ENCODE peak calls at places on chromosomes 16 and 17, in four cellular contexts. F is thoracic aorta, X is stomach, K is left ventricle myocardium inferior. J is an unnamed sample.

GRCh38 chr17:47235506-47235905 is 18.1 kb upstream of the ITGB3 start:
- DNase-seq in F (no peak), X (no peak), K (no peak), J (no peak)

GRCh38 chr16:68417711-68418301 is 30.5 kb downstream of the SMPD3 start:
- DNase-seq in F (no peak), X (peak; percentile 91), K (no peak), J (peak; percentile 74)

GRCh38 chr17:81712468-81713003 is 452 bp downstream of the SLC25A10 start:
- DNase-seq in F (no peak), X (peak; percentile 37), K (no peak), J (peak; percentile 27)

GRCh38 chr17:75876190-75876937 is 2.0 kb downstream of the TRIM47 start:
- DNase-seq in F (no peak), X (peak; percentile 79), K (peak; percentile 51), J (no peak)

GRCh38 chr17:46802831-46803230 is 15.7 kb downstream of the WNT3 start:
- DNase-seq in F (no peak), X (no peak), K (no peak), J (no peak)

GRCh38 chr17:37131064-37131463 is 182.3 kb downstream of the AATF start:
- DNase-seq in F (no peak), X (no peak), K (no peak), J (no peak)

GRCh38 chr16:83098536-83098935 is 471.8 kb downstream of the CDH13 start:
- DNase-seq in F (no peak), X (no peak), K (no peak), J (no peak)

GRCh38 chr17:62206550-62206949 is 141.5 kb upstream of the MED13 start:
- DNase-seq in F (no peak), X (no peak), K (no peak), J (no peak)

GRCh38 chr16:23486480-23486879 is 23.8 kb downstream of the GGA2 start:
- DNase-seq in F (no peak), X (no peak), K (no peak), J (no peak)

GRCh38 chr17:67293251-67294203 is 48.5 kb upstream of the HELZ start:
- DNase-seq in F (no peak), X (peak; percentile 75), K (peak; percentile 61), J (peak; percentile 43)

GRCh38 chr17:2723997-2724782 is 12.6 kb upstream of the CLUH start:
- DNase-seq in F (no peak), X (no peak), K (peak; percentile 48), J (no peak)

GRCh38 chr17:41421617-41422016 is 2.8 kb downstream of the KRT37 start:
- DNase-seq in F (no peak), X (no peak), K (no peak), J (no peak)

GRCh38 chr17:44384281-44384822 is 5.1 kb downstream of the ITGA2B start:
- DNase-seq in F (no peak), X (no peak), K (no peak), J (no peak)

GRCh38 chr17:78748730-78749317 is 33.2 kb downstream of the CYTH1 start:
- DNase-seq in F (no peak), X (peak; percentile 62), K (peak; percentile 50), J (peak; percentile 41)

GRCh38 chr16:62036807-62037135 is 533 bp upstream of the CDH8 start:
- DNase-seq in F (no peak), X (no peak), K (no peak), J (no peak)

GRCh38 chr16:70437582-70438324 is 1.1 kb downstream of the ST3GAL2 start:
- DNase-seq in F (no peak), X (no peak), K (no peak), J (no peak)

GRCh38 chr17:10316986-10317834 is 55.6 kb downstream of the MYH13 start:
- DNase-seq in F (peak; percentile 36), X (peak; percentile 61), K (peak; percentile 75), J (peak; percentile 33)

GRCh38 chr16:71564377-71564967 is 12.4 kb downstream of the TAT start:
- DNase-seq in F (peak; percentile 52), X (no peak), K (no peak), J (no peak)

GRCh38 chr17:19654901-19655300 is 6.3 kb downstream of the ALDH3A2 start:
- DNase-seq in F (no peak), X (no peak), K (no peak), J (no peak)

GRCh38 chr17:40485851-40486512 is 15.4 kb downstream of the TNS4 start:
- DNase-seq in F (no peak), X (no peak), K (no peak), J (peak; percentile 81)

GRCh38 chr16:593406-593805 is 3.5 kb downstream of the RAB40C start:
- DNase-seq in F (no peak), X (peak; percentile 83), K (no peak), J (peak; percentile 84)

GRCh38 chr16:66278604-66279262 is 87.8 kb upstream of the CDH5 start:
- DNase-seq in F (no peak), X (no peak), K (no peak), J (no peak)

GRCh38 chr16:86547286-86547685 is 7.7 kb downstream of the MTHFSD start:
- DNase-seq in F (no peak), X (no peak), K (no peak), J (no peak)

DNA sequence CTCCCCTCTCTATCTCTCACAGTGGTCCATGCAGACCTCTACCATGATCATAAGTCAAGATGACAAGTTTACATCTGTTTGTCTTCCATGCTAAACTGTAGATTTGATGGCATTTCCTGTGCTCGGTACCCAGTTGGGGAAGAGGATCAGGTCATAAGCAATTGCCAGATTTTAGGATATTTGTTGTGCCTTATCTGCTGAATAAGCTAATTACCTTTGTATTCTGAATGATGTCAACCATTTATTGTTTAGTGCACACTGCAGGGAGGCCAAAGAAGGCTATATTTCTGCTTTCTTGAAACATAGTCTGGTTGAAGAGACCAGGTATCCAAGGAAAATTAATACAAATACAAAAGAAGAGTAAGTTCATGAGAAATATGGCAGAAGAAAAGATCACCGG is 5.8 kb upstream of the ALDOC start:
- DNase-seq in F (no peak), X (no peak), K (no peak), J (no peak)
- H3K4me3 ChIP-seq in F (no peak overlapping the region), X (no peak overlapping the region), K (no peak overlapping the region), J (no peak overlapping the region)

DNA sequence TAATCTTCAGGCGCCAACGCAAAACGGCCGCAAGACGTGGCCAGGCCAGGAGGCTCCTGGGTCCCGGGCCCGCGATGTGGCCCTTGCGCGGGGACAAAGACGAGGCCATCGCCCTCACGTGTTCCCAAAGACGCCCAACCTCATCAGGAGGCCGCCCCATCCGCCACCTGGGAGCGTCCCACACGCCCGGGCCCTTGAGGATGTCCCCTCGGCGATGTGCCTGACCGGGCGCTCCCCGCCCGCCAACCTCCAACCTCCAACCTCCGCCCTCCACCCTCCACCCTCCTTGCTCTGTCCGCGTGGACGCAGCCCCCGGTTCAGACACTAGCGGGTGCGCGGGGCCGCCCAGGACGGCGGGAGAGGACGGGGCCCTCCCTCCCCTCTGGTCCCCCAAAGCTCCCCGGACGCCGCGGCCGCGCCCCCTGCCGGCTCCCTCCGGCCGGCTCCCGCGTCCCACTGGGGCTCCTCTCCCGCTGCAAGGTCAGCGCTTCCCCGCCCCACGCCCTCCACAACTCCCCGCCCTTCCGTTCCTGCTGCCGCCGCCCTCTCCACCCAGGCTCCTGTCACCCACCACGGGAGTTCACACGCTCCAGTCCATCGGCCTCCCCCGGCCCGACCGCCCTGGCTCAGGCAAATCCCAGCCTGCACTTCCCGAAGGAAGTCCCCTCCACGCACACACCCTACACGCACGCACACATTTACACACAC is 250.8 kb upstream of the RPL38 start:
- DNase-seq in F (no peak), X (peak; percentile 36), K (peak; percentile 40), J (no peak)
- H3K4me1 ChIP-seq in F (peaks cover 13% of the 10 kb centered on the region), X (peaks cover 26% of the 10 kb centered on the region), K (peaks cover 13% of the 10 kb centered on the region), J (no peaks in the 10 kb centered on the region)

DNA sequence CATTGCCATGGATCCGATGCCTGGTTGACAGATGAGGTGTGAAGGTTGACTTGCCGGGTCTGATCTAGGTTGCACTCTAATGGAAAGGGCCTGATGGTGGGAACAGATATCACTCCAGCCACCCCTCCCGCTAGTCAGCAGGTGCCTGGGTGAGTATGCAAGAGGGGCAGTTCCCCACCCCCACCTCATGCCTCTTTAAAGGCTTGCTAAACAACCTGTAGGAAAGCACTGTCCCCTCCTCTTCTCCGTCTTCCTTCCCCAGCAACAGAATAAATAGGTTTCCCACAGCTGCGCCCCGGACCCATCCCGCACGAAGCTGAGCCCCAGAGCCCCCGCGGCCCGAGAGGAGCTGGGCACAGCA is 746 bp upstream of the TMEM132E start:
- DNase-seq in F (no peak), X (no peak), K (no peak), J (no peak)
- H3K4me3 ChIP-seq in F (peak overlapping the region; percentile 76), X (peak overlapping the region; percentile 58), K (peak overlapping the region; percentile 72), J (no peak overlapping the region)

GRCh38 chr16:57889522-57889921 is 81.4 kb downstream of the CNGB1 start:
- DNase-seq in F (no peak), X (no peak), K (no peak), J (no peak)
- H3K4me1 ChIP-seq in F (peaks cover 9% of the 10 kb centered on the region), X (peaks cover 54% of the 10 kb centered on the region), K (peaks cover 10% of the 10 kb centered on the region), J (no peaks in the 10 kb centered on the region)